ENCODE peak calls at places on chromosomes 2 and 18, in five cellular contexts. K is SK-N-SH, L is K562, P is A549, U is GM12878. N is an unnamed sample.

GRCh38 chr2:240926516-240927389 is 20.6 kb downstream of the CROCC2 start:
- DNase-seq in K (peak; percentile 69), L (no peak), P (no peak), U (no peak), N (peak; percentile 56)

GRCh38 chr2:182860858-182861257 is 5.6 kb downstream of the FRZB start:
- DNase-seq in K (no peak), L (no peak), P (no peak), U (no peak), N (no peak)

GRCh38 chr18:44588466-44588865 is 92.2 kb upstream of the SETBP1 start:
- DNase-seq in K (no peak), L (no peak), P (no peak), U (no peak), N (no peak)

GRCh38 chr2:28436525-28437051 is 43.9 kb downstream of the FOSL2 start:
- DNase-seq in K (peak; percentile 69), L (no peak), P (peak; percentile 68), U (no peak), N (no peak)

GRCh38 chr18:60984496-60984895 is 348.7 kb upstream of the CDH20 start:
- DNase-seq in K (no peak), L (no peak), P (no peak), U (no peak), N (peak; percentile 47)

GRCh38 chr18:11960743-11961380 is 20.4 kb upstream of the IMPA2 start:
- DNase-seq in K (no peak), L (peak; percentile 43), P (no peak), U (no peak), N (no peak)

GRCh38 chr2:1658394-1659151 is 85.7 kb downstream of the PXDN start:
- DNase-seq in K (no peak), L (no peak), P (no peak), U (no peak), N (no peak)

GRCh38 chr2:132037527-132038178 is 124.1 kb downstream of the ANKRD30BL start:
- DNase-seq in K (peak; percentile 61), L (peak; percentile 13), P (no peak), U (no peak), N (no peak)

GRCh38 chr2:174286172-174286571 is 37.8 kb upstream of the OLA1 start:
- DNase-seq in K (no peak), L (no peak), P (no peak), U (no peak), N (no peak)

GRCh38 chr2:201579536-201579935 is 63.8 kb downstream of the TMEM237 start:
- DNase-seq in K (no peak), L (no peak), P (no peak), U (no peak), N (peak; percentile 37)

GRCh38 chr18:72866572-72866900 is 1.3 kb downstream of the NETO1 start:
- DNase-seq in K (no peak), L (no peak), P (no peak), U (no peak), N (no peak)

GRCh38 chr2:101125374-101125773 is 25.8 kb downstream of the TBC1D8 start:
- DNase-seq in K (no peak), L (no peak), P (peak; percentile 53), U (no peak), N (no peak)

GRCh38 chr18:44668280-44668975 is 12.3 kb upstream of the SETBP1 start:
- DNase-seq in K (no peak), L (no peak), P (no peak), U (no peak), N (no peak)

GRCh38 chr18:24414349-24415003 is 12.0 kb upstream of the IMPACT start:
- DNase-seq in K (no peak), L (no peak), P (no peak), U (no peak), N (no peak)

GRCh38 chr18:68152770-68153169 is 562.1 kb downstream of the TMX3 start:
- DNase-seq in K (no peak), L (no peak), P (peak; percentile 24), U (no peak), N (no peak)

GRCh38 chr18:45670281-45670962 is 53.6 kb upstream of the SLC14A1 start:
- DNase-seq in K (no peak), L (peak; percentile 81), P (no peak), U (no peak), N (peak; percentile 85)

GRCh38 chr2:239381709-239382134 is 19.1 kb downstream of the HDAC4 start:
- DNase-seq in K (peak; percentile 45), L (peak; percentile 6), P (no peak), U (peak; percentile 68), N (no peak)

GRCh38 chr2:44753552-44754285 is 187.8 kb upstream of the SIX3 start:
- DNase-seq in K (peak; percentile 58), L (no peak), P (no peak), U (peak; percentile 64), N (no peak)

GRCh38 chr18:70058916-70059315 is 111.2 kb upstream of the CD226 start:
- DNase-seq in K (no peak), L (no peak), P (no peak), U (peak; percentile 59), N (no peak)

GRCh38 chr18:58908006-58908405 is 43.3 kb downstream of the ZNF532 start:
- DNase-seq in K (no peak), L (no peak), P (no peak), U (no peak), N (no peak)

GRCh38 chr2:8380026-8380425 is 301.8 kb upstream of the ID2 start:
- DNase-seq in K (no peak), L (no peak), P (no peak), U (no peak), N (no peak)

GRCh38 chr2:237964578-237965404 is 2.0 kb upstream of the UBE2F start:
- DNase-seq in K (no peak), L (peak; percentile 96), P (no peak), U (no peak), N (peak; percentile 86)

GRCh38 chr2:179711375-179711774 is 150.0 kb downstream of the ZNF385B start:
- DNase-seq in K (no peak), L (no peak), P (no peak), U (no peak), N (no peak)

GRCh38 chr2:120661551-120661950 is 74.1 kb upstream of the GLI2 start:
- DNase-seq in K (no peak), L (no peak), P (no peak), U (no peak), N (no peak)

GRCh38 chr2:168212167-168212566 is 35.2 kb downstream of the STK39 start:
- DNase-seq in K (no peak), L (no peak), P (no peak), U (no peak), N (no peak)

GRCh38 chr2:69570474-69570873 is 73.1 kb downstream of the AAK1 start:
- DNase-seq in K (no peak), L (no peak), P (no peak), U (no peak), N (no peak)

GRCh38 chr2:64595397-64596160 is 58.1 kb downstream of the SERTAD2 start:
- DNase-seq in K (no peak), L (peak; percentile 47), P (peak; percentile 38), U (no peak), N (peak; percentile 17)

GRCh38 chr18:62989195-62989594 is 273.9 kb downstream of the PHLPP1 start:
- DNase-seq in K (no peak), L (no peak), P (no peak), U (no peak), N (no peak)

GRCh38 chr2:54394392-54394791 is 61.7 kb upstream of the SPTBN1 start:
- DNase-seq in K (no peak), L (no peak), P (no peak), U (peak; percentile 17), N (no peak)

GRCh38 chr2:54396798-54397197 is 59.3 kb upstream of the SPTBN1 start:
- DNase-seq in K (no peak), L (no peak), P (no peak), U (no peak), N (no peak)

GRCh38 chr2:54392925-54393324 is 63.2 kb upstream of the SPTBN1 start:
- DNase-seq in K (no peak), L (no peak), P (no peak), U (no peak), N (no peak)

GRCh38 chr2:54401592-54401991 is 54.5 kb upstream of the SPTBN1 start:
- DNase-seq in K (no peak), L (no peak), P (no peak), U (no peak), N (no peak)

DNA sequence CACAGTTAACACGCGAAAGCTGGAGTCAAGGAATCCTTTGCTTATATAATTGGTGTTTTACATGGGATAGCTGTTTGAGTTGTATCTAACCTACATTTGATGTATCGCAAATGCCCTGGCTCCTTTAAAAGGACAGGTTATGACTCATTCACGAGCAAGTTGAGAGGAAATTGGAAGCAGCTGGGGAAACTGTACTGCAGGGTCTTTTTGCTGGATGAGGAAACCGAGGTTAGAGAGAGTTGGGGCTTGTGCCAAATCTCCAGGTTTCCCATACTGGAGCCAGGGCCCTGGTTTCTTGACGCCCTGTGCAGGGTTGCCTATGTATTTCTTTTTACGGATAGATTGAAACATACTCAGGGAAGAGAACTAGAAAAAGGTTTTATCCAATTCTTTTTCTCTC is 60.0 kb upstream of the SPTBN1 start:
- DNase-seq in K (no peak), L (no peak), P (no peak), U (no peak), N (peak; percentile 81)
- TF ChIP-seq RCOR1 in K (no peak), L (no peak), P (no peak), U (no peak), N (no peak)

DNA sequence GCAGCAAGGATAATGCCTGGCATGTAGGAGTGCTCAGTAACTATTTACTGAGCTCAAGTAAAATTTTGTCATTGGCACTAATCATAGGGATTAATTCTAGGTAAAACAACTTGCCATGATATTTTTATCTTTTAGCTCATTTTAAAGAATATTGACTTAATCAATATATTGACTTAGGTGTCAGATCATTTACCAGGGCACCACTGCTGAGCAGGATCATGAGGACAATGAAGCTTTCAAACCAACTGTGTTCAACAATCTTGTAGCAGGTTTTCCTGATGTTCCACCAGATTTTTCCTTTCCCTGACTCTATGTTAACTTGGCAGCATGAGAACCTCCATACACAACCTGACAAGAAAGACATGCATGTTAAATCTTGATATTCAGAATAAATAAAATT is 114.5 kb upstream of the SCN1A start:
- DNase-seq in K (no peak), L (no peak), P (no peak), U (no peak), N (no peak)
- TF ChIP-seq RCOR1 in K (no peak), L (no peak), P (no peak), U (no peak), N (no peak)

DNA sequence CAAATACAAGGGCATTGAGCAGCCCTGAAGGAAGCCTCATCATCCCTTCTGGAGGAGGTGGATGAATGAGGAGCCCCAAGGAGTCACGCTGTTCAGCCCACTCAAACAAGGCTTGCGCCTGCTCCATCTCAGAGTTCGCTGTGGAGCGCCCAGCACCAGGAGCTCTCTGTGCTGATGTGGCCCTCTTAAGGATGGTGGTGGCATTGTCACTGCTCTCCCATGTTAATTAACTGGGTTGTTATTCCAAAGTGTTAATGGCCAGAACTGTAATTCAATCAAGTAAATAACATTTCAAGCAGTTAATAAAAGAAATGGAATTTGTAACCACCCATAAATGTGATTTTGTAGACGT is 726.0 kb upstream of the RAB6C start:
- DNase-seq in K (peak; percentile 18), L (peak; percentile 8), P (peak; percentile 8), U (no peak), N (no peak)
- TF ChIP-seq RCOR1 in K (no peak), L (no peak), P (no peak), U (no peak), N (no peak)

DNA sequence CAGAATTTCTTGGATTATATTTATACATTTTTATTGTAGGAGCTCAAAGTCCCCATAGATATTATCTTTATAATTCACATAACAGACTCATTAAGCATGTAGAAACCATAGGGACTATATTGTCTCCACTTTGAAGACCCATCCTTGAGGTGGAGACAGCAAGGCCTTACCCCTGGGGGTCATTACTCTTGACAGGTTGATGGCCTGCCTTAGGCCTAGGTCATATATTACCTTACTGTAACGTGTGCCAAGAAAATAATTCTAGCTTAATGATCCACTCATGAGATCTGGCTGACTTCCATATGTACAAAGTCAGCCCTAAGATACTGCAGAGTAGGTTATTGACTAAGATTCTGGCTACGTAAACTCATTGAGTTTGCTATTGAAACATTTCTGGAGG is 65.4 kb upstream of the GLS start:
- DNase-seq in K (no peak), L (no peak), P (no peak), U (no peak), N (no peak)
- TF ChIP-seq RCOR1 in K (no peak), L (no peak), P (no peak), U (no peak), N (no peak)